ENCODE peak calls at places on chromosomes 13 and 19, in nine cellular contexts. Z is sigmoid colon; D is fibroblast of lung; A is gastrocnemius medialis; O is body of pancreas; S is adipocyte; K is CD8-positive, alpha-beta memory T cell; C is PC-3; V is neural progenitor cell. I is an unnamed sample. For H3K9me3, the result is how much of the 10 kb centered on the place peaks cover.

GRCh38 chr13:76992548-76993001 is 694 bp downstream of the CLN5 start:
- DNase-seq in O (peak), S (peak), K (no peak), V (peak), A (peak), D (peak), C (peak), Z (no peak), I (peak)

GRCh38 chr19:55694241-55694655 is 19.2 kb downstream of the EPN1 start:
- DNase-seq in C (no peak), S (no peak), K (no peak), V (no peak), Z (no peak), D (no peak), O (no peak), A (no peak), I (no peak)

GRCh38 chr13:98206946-98207345 is 29.9 kb upstream of the RNF113B start:
- DNase-seq in D (peak), O (no peak), K (no peak), A (no peak), V (no peak), S (peak), C (no peak), Z (no peak), I (no peak)

GRCh38 chr13:112615391-112615790 is 27.4 kb upstream of the TUBGCP3 start:
- DNase-seq in D (no peak), O (no peak), K (no peak), Z (no peak), C (no peak), S (no peak), V (no peak), A (no peak), I (no peak)

GRCh38 chr19:34096020-34096915 is 76.0 kb upstream of the LSM14A start:
- DNase-seq in Z (no peak), C (peak), V (peak), D (peak), K (no peak), S (peak), O (no peak), A (no peak), I (no peak)

GRCh38 chr19:38975861-38976271 is 324 bp upstream of the FBXO17 start:
- DNase-seq in Z (no peak), O (peak), D (peak), A (no peak), C (no peak), V (peak), K (no peak), S (peak), I (no peak)

GRCh38 chr13:77492982-77493381 is 42.5 kb upstream of the SCEL start:
- DNase-seq in A (no peak), O (peak), K (no peak), Z (no peak), V (no peak), D (peak), S (peak), C (peak), I (no peak)

GRCh38 chr19:51354742-51355148 is 11.4 kb downstream of the ETFB start:
- DNase-seq in A (no peak), V (peak), Z (no peak), S (no peak), K (no peak), C (no peak), D (peak), O (no peak), I (no peak)

GRCh38 chr13:110915874-110916670 is 1.2 kb upstream of the ANKRD10 start:
- DNase-seq in K (no peak), O (no peak), C (peak), D (peak), V (no peak), S (peak), A (no peak), Z (no peak), I (no peak)

GRCh38 chr19:6521718-6522646 is 8.8 kb upstream of the TNFSF9 start:
- DNase-seq in A (no peak), V (no peak), Z (no peak), D (peak), C (no peak), S (no peak), O (no peak), K (peak), I (no peak)

GRCh38 chr13:59690857-59691500 is 472.7 kb downstream of the DIAPH3 start:
- DNase-seq in S (peak), A (no peak), C (no peak), D (peak), V (no peak), Z (no peak), K (no peak), O (no peak), I (no peak)

GRCh38 chr19:19342086-19343015 is 21.7 kb downstream of the MAU2 start:
- DNase-seq in S (peak), V (peak), D (peak), O (peak), Z (no peak), C (peak), A (peak), K (no peak), I (peak)

GRCh38 chr19:884420-885211 is 8.4 kb downstream of the MED16 start:
- DNase-seq in C (no peak), K (no peak), S (no peak), D (no peak), A (no peak), O (no peak), V (no peak), Z (no peak), I (no peak)

GRCh38 chr19:28168557-28168956 is 1044.4 kb downstream of the UQCRFS1 start:
- DNase-seq in V (peak), C (no peak), A (no peak), Z (no peak), S (no peak), K (no peak), O (no peak), D (peak), I (no peak)

GRCh38 chr13:30108913-30109237 is 198.5 kb downstream of the KATNAL1 start:
- DNase-seq in Z (no peak), K (no peak), S (no peak), D (no peak), V (no peak), C (peak), A (no peak), O (peak), I (no peak)

GRCh38 chr13:19766637-19767036 is 16.1 kb downstream of the PSPC1 start:
- DNase-seq in S (no peak), O (no peak), C (no peak), Z (peak), V (peak), D (no peak), K (no peak), A (no peak), I (no peak)

GRCh38 chr19:6826281-6826920 is 53.9 kb downstream of the VAV1 start:
- DNase-seq in D (no peak), Z (no peak), S (no peak), A (no peak), K (no peak), C (no peak), V (no peak), O (no peak), I (no peak)

GRCh38 chr13:23701646-23702045 is 131.4 kb downstream of the TNFRSF19 start:
- DNase-seq in O (peak), S (no peak), Z (peak), K (no peak), A (peak), D (peak), V (no peak), C (no peak), I (peak)

GRCh38 chr13:49584771-49585182 is 581 bp downstream of the RCBTB1 start:
- DNase-seq in D (peak), V (peak), A (no peak), S (peak), K (no peak), O (no peak), C (peak), Z (no peak), I (no peak)

GRCh38 chr19:7831452-7831851 is 1.4 kb downstream of the EVI5L start:
- DNase-seq in Z (no peak), C (peak), V (peak), A (no peak), O (no peak), D (peak), K (no peak), S (peak), I (no peak)

GRCh38 chr19:32858155-32858554 is 11.4 kb downstream of the SLC7A9 start:
- DNase-seq in D (no peak), Z (no peak), C (no peak), K (no peak), S (no peak), V (no peak), O (no peak), A (no peak), I (no peak)

GRCh38 chr19:35318679-35319448 is 10.1 kb upstream of the CD22 start:
- DNase-seq in D (peak), K (no peak), Z (peak), C (peak), S (peak), O (peak), V (no peak), A (peak), I (peak)

GRCh38 chr13:40181203-40181845 is 485.1 kb downstream of the FOXO1 start:
- DNase-seq in O (peak), Z (no peak), K (no peak), D (peak), S (peak), A (no peak), C (peak), V (no peak), I (no peak)

GRCh38 chr13:90526711-90527110 is 820.8 kb upstream of the MIR17HG start:
- DNase-seq in S (no peak), K (no peak), O (no peak), A (no peak), Z (no peak), C (no peak), D (no peak), V (no peak), I (no peak)

GRCh38 chr13:34356686-34357434 is 538.9 kb downstream of the RFC3 start:
- DNase-seq in V (no peak), A (no peak), D (peak), O (no peak), K (no peak), Z (no peak), C (no peak), S (no peak), I (no peak)

GRCh38 chr19:38478273-38478971 is 44.9 kb downstream of the RYR1 start:
- DNase-seq in D (no peak), K (no peak), S (no peak), O (no peak), V (peak), C (peak), Z (no peak), A (no peak), I (no peak)

GRCh38 chr13:106619688-106620555 is 52.0 kb upstream of the ARGLU1 start:
- DNase-seq in D (peak), Z (no peak), C (peak), O (peak), K (peak), V (peak), S (peak), A (peak), I (no peak)

GRCh38 chr19:41408256-41408655 is 10.6 kb downstream of the BCKDHA start:
- DNase-seq in D (no peak), A (no peak), S (no peak), V (no peak), Z (no peak), O (no peak), K (no peak), C (no peak), I (no peak)

GRCh38 chr13:87777395-87777794 is 106.2 kb downstream of the SLITRK5 start:
- DNase-seq in D (peak), K (no peak), A (no peak), V (peak), Z (no peak), S (no peak), C (peak), O (no peak), I (no peak)

GRCh38 chr13:112325142-112325808 is 50.9 kb upstream of the SPACA7 start:
- DNase-seq in K (no peak), S (no peak), V (no peak), O (no peak), D (no peak), A (no peak), Z (no peak), C (no peak), I (no peak)

GRCh38 chr13:79936368-79937136 is 404.4 kb downstream of the SPRY2 start:
- DNase-seq in A (no peak), K (no peak), Z (no peak), C (peak), D (peak), S (peak), O (peak), V (no peak), I (peak)

DNA sequence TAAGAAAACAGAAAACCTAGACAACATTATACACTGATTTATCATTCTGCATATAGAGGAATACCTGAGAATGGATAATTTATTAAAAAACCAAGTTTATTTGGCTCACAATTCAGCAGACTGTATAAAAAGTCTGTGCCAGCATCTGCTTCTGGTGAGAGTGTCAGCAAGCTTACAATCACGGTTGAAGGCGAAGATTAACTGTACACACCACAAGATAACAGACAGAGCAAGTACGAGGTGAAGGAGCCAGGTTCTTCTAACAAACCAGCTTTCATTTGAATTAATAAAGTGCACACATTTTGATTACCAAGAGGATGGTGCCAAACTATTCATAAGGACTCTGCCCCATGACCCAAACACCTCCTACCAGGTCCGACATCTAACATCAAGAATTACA is 28.8 kb downstream of the ZNF91 start:
- DNase-seq in K (no peak), C (no peak), O (no peak), Z (no peak), A (no peak), D (no peak), V (no peak), S (no peak), I (no peak)
- H3K9me3 ChIP-seq in K (under half), C (half or more), O (half or more), Z (under half), A (half or more), D (under half), V (half or more), S (half or more), I (half or more)

DNA sequence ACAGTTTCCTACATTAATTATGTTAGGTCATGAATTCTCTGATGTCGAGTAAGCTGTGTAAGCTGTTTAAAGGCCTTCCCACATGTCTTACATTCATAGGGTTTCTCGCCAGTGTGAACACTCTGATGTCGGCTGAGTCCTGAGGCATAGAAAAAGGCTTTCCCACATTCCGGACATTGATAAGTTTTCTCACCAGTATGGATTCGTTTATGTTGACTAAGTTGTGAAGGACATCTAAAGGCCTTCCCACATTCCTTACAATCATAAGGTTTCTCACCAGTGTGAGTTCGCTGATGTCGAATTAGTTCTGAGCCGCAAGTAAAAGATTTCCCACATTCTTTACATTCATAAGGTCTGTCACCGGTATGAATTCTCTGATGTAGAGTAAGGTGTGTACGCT is 24.9 kb downstream of the ZNF850 start:
- DNase-seq in S (no peak), O (no peak), K (no peak), V (no peak), Z (no peak), A (no peak), D (no peak), C (no peak), I (no peak)
- H3K9me3 ChIP-seq in S (half or more), O (half or more), K (half or more), V (half or more), Z (half or more), A (half or more), D (under half), C (under half), I (under half)

DNA sequence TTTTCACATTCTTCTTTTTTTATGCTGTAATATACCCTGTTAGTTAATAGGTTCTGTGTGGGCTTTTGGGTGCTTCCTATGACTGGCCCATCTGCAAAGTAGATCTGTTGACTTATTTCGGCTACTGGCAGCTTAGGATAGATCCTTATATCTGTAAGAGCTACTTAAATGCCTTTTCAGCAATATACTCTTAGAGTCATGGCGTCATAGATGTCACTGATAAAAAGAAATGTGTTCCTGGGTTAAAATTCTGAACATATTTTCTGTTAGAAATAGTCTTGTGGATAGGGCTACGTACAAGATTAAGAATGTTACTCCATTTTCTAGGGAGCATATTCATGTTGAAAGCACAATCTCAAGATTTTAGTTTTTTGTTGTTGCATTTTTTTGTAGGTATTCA is 4.7 kb downstream of the AKAP11 start:
- DNase-seq in O (no peak), D (no peak), A (no peak), V (no peak), Z (no peak), C (no peak), S (no peak), K (no peak), I (no peak)
- H3K9me3 ChIP-seq in O (under half), D (under half), A (under half), V (under half), Z (under half), C (under half), S (under half), K (under half), I (under half)

GRCh38 chr19:15540435-15540834 is 32.1 kb downstream of the CYP4F22 start:
- DNase-seq in D (no peak), C (no peak), A (no peak), Z (no peak), O (no peak), V (no peak), K (no peak), S (no peak), I (no peak)

GRCh38 chr19:15538774-15539173 is 30.4 kb downstream of the CYP4F22 start:
- DNase-seq in O (no peak), Z (no peak), C (peak), V (no peak), K (no peak), A (no peak), S (no peak), D (no peak), I (no peak)

GRCh38 chr19:15534957-15535864 is 26.9 kb downstream of the CYP4F22 start:
- DNase-seq in D (no peak), K (no peak), S (no peak), O (no peak), C (no peak), A (no peak), V (no peak), Z (no peak), I (no peak)

GRCh38 chr19:15536350-15536749 is 28.0 kb downstream of the CYP4F22 start:
- DNase-seq in O (no peak), V (no peak), Z (no peak), A (no peak), K (no peak), C (no peak), S (no peak), D (no peak), I (no peak)

GRCh38 chr19:15539638-15540037 is 31.3 kb downstream of the CYP4F22 start:
- DNase-seq in Z (no peak), C (no peak), A (no peak), S (no peak), K (no peak), D (no peak), O (no peak), V (no peak), I (no peak)
- H3K9me3 ChIP-seq in Z (under half), C (under half), A (under half), S (under half), K (under half), D (under half), O (under half), V (under half), I (under half)

DNA sequence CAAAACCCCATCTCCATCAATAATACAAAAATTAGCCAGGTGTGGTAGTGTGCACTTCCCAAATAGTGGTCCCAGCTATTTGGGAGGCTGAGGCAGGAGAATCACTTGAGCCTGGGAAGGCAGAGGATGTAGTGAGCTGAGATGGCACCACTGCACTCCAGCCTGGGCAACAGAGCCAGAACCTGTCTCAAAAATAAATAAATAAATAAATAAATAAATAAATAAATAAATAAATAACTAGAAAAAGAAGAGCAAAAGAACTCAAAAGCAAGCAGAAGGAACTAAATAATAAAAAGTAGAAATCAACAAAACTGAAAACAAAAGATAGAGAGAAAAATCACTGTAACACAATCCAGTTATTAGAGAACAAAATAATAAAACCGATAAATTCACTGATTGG is 12.3 kb downstream of the ZNF585A start:
- DNase-seq in V (no peak), C (no peak), K (no peak), S (no peak), D (no peak), Z (no peak), O (no peak), A (no peak), I (no peak)
- H3K9me3 ChIP-seq in V (under half), C (under half), K (under half), S (half or more), D (under half), Z (under half), O (half or more), A (half or more), I (under half)

GRCh38 chr19:23822735-23823134 is 64.0 kb upstream of the ZNF681 start:
- DNase-seq in C (peak), V (no peak), S (no peak), A (no peak), K (no peak), D (no peak), O (no peak), Z (no peak), I (no peak)
- H3K9me3 ChIP-seq in C (under half), V (under half), S (half or more), A (under half), K (under half), D (under half), O (under half), Z (half or more), I (under half)

GRCh38 chr13:48315981-48316380 is 12.4 kb downstream of the RB1 start:
- DNase-seq in C (no peak), Z (no peak), V (no peak), S (no peak), O (no peak), D (no peak), K (no peak), A (no peak), I (no peak)

GRCh38 chr13:48317511-48317981 is 14.0 kb downstream of the RB1 start:
- DNase-seq in V (no peak), A (no peak), S (no peak), K (no peak), C (no peak), Z (peak), O (no peak), D (no peak), I (no peak)

GRCh38 chr13:48318014-48318713 is 14.6 kb downstream of the RB1 start:
- DNase-seq in K (no peak), C (no peak), S (no peak), A (no peak), O (peak), Z (peak), D (no peak), V (no peak), I (no peak)

GRCh38 chr13:48318714-48319457 is 15.3 kb downstream of the RB1 start:
- DNase-seq in Z (peak), V (no peak), A (no peak), C (no peak), S (no peak), O (peak), K (no peak), D (no peak), I (no peak)

GRCh38 chr13:48316826-48317510 is 13.4 kb downstream of the RB1 start:
- DNase-seq in S (no peak), Z (no peak), V (no peak), O (no peak), K (no peak), A (no peak), D (no peak), C (no peak), I (no peak)
- H3K9me3 ChIP-seq in S (under half), Z (under half), V (under half), O (under half), K (under half), A (under half), D (under half), C (under half), I (under half)

GRCh38 chr19:23095406-23095805 is 21.4 kb upstream of the ZNF730 start:
- DNase-seq in K (no peak), A (no peak), O (no peak), D (no peak), C (no peak), S (no peak), V (no peak), Z (no peak), I (no peak)
- H3K9me3 ChIP-seq in K (under half), A (under half), O (under half), D (under half), C (under half), S (under half), V (under half), Z (under half), I (under half)